ENCODE peak calls at places on chromosomes 7 and 10, in four cellular contexts. One of them, this sample, is unnamed.
A peak's percentile ranks its signal among the peaks of the same experiment; 100 is the strongest.

GRCh38 chr10:62076872-62077271 is 175.4 kb downstream of the ARID5B start:
- DNase-seq in K562: no peak
- DNase-seq in WTC11: no peak
- DNase-seq in HepG2: peak; percentile 63
- DNase-seq in this sample: no peak

GRCh38 chr10:7700577-7701125 is 2.5 kb upstream of the ITIH2 start:
- DNase-seq in K562: no peak
- DNase-seq in WTC11: no peak
- DNase-seq in HepG2: peak; percentile 100
- DNase-seq in this sample: no peak

GRCh38 chr7:29453022-29453421 is 110.6 kb upstream of the PRR15 start:
- DNase-seq in K562: no peak
- DNase-seq in WTC11: no peak
- DNase-seq in HepG2: no peak
- DNase-seq in this sample: no peak

GRCh38 chr10:78290131-78290750 is 256.6 kb downstream of the RPS24 start:
- DNase-seq in K562: no peak
- DNase-seq in WTC11: no peak
- DNase-seq in HepG2: no peak
- DNase-seq in this sample: no peak

GRCh38 chr7:79806161-79806734 is 328.4 kb upstream of the GNAI1 start:
- DNase-seq in K562: no peak
- DNase-seq in WTC11: no peak
- DNase-seq in HepG2: peak; percentile 6
- DNase-seq in this sample: no peak

GRCh38 chr10:116831790-116832189 is 17.5 kb upstream of the ENO4 start:
- DNase-seq in K562: no peak
- DNase-seq in WTC11: no peak
- DNase-seq in HepG2: no peak
- DNase-seq in this sample: no peak

GRCh38 chr10:6401562-6402348 is 178.3 kb downstream of the PRKCQ start:
- DNase-seq in K562: peak; percentile 72
- DNase-seq in WTC11: peak; percentile 74
- DNase-seq in HepG2: peak; percentile 83
- DNase-seq in this sample: peak; percentile 82

GRCh38 chr10:25725917-25726716 is 207.9 kb upstream of the MYO3A start:
- DNase-seq in K562: peak; percentile 46
- DNase-seq in WTC11: peak; percentile 20
- DNase-seq in HepG2: peak; percentile 47
- DNase-seq in this sample: peak; percentile 46

DNA sequence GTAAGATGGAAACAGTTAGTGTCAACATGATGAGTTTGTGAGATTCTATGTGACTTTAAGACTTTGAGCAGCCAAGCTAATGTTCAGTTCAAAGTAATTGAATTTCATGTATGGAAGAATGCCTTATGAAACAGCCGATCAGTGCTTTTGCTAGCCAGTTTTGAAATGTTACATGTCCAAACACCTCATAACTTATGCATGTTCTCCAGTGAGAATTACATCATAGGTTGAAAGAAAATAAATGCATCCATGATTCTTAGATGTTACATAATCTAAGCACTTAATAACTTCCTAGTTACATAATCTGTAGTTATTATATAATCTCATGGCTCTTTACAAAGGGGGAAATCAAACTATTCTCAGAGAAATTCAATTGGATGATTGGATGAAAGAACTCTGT is 211.3 kb downstream of the BICC1 start:
- DNase-seq in K562: no peak
- DNase-seq in WTC11: no peak
- DNase-seq in HepG2: no peak
- DNase-seq in this sample: no peak
- TF ChIP-seq FOXJ3 in K562: no peak
- TF ChIP-seq FOXJ3 in WTC11: no peak
- TF ChIP-seq FOXJ3 in HepG2: no peak
- TF ChIP-seq FOXJ3 in this sample: no peak

GRCh38 chr10:117860823-117861222 is 185.9 kb downstream of the RAB11FIP2 start:
- DNase-seq in K562: peak; percentile 28
- DNase-seq in WTC11: no peak
- DNase-seq in HepG2: peak; percentile 15
- DNase-seq in this sample: peak; percentile 34
- TF ChIP-seq FOXJ3 in K562: no peak
- TF ChIP-seq FOXJ3 in WTC11: no peak
- TF ChIP-seq FOXJ3 in HepG2: no peak
- TF ChIP-seq FOXJ3 in this sample: no peak

DNA sequence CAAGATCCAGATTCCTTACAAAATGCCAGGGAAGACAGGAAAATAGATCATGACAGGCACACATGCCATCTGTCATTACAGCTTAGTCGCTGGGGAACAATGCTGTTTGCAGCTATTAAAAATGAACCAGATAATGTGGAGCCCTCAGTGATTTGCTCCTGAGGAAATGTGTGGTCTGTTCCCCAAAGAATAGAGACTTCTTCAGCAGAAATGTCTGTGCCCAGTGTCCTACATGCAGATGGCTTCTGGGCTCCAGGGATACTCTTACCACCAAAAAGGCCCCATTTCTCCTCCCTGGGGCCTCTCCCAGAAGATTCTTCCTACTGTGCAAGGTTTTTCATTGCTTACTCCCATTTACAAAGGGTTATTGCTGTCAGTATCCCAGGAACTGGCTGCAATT is 627.9 kb downstream of the SORCS3 start:
- DNase-seq in K562: no peak
- DNase-seq in WTC11: no peak
- DNase-seq in HepG2: no peak
- DNase-seq in this sample: no peak
- TF ChIP-seq FOXJ3 in K562: no peak
- TF ChIP-seq FOXJ3 in WTC11: no peak
- TF ChIP-seq FOXJ3 in HepG2: no peak
- TF ChIP-seq FOXJ3 in this sample: no peak

GRCh38 chr10:1549591-1550290 is 187.6 kb downstream of the ADARB2 start:
- DNase-seq in K562: no peak
- DNase-seq in WTC11: no peak
- DNase-seq in HepG2: no peak
- DNase-seq in this sample: no peak

GRCh38 chr10:1548146-1548545 is 189.2 kb downstream of the ADARB2 start:
- DNase-seq in K562: no peak
- DNase-seq in WTC11: no peak
- DNase-seq in HepG2: no peak
- DNase-seq in this sample: no peak

GRCh38 chr10:1550616-1551015 is 186.7 kb downstream of the ADARB2 start:
- DNase-seq in K562: no peak
- DNase-seq in WTC11: no peak
- DNase-seq in HepG2: no peak
- DNase-seq in this sample: no peak

GRCh38 chr10:1550291-1550595 is 187.1 kb downstream of the ADARB2 start:
- DNase-seq in K562: no peak
- DNase-seq in WTC11: no peak
- DNase-seq in HepG2: no peak
- DNase-seq in this sample: no peak

DNA sequence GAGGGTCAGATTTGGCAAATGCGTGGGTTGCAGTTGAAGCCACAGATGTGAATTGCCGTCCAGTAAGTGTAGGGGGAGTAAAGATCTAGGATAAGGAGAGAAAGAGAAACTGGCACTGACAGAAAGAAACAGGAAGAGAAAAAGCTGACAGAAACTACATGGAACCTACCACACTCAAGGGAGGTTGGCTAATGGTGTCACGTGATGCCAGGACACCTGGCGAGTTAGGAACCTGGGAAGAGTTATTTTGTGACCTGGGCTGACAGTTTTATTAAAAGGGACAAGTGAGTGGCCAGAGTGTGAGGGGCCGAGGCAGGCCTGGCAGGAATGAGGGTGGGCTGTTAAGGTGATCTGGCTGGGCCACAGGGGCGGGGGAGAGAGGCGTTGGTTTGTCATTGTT is 188.7 kb downstream of the ADARB2 start:
- DNase-seq in K562: no peak
- DNase-seq in WTC11: no peak
- DNase-seq in HepG2: no peak
- DNase-seq in this sample: no peak
- TF ChIP-seq FOXJ3 in K562: no peak
- TF ChIP-seq FOXJ3 in WTC11: no peak
- TF ChIP-seq FOXJ3 in HepG2: no peak
- TF ChIP-seq FOXJ3 in this sample: no peak

This sample was measured in SK-N-SH.